ENCODE peak calls at places on chromosomes 13 and 19, in five cellular contexts. J is omental fat pad, I is HTR-8/SVneo, S is ovary, D is NCI-H2107. O is an unnamed sample.
A peak's percentile ranks its signal among the peaks of the same experiment; 100 is the strongest.

GRCh38 chr19:16795731-16796130 is 33.5 kb upstream of the SIN3B start:
- DNase-seq in J (no peak), I (no peak), S (no peak), D (no peak), O (no peak)

GRCh38 chr13:61954092-61954491 is 538.4 kb upstream of the PCDH20 start:
- DNase-seq in J (no peak), I (peak; percentile 2), S (no peak), D (no peak), O (peak; percentile 5)

GRCh38 chr19:54136086-54136863 is 1.3 kb upstream of the CNOT3 start:
- DNase-seq in J (no peak), I (peak; percentile 41), S (no peak), D (no peak), O (no peak)

GRCh38 chr19:38392707-38393308 is 4.3 kb downstream of the SPRED3 start:
- DNase-seq in J (no peak), I (no peak), S (no peak), D (no peak), O (peak; percentile 23)

GRCh38 chr13:35512271-35512920 is 35.9 kb upstream of the MAB21L1 start:
- DNase-seq in J (no peak), I (peak; percentile 0), S (peak; percentile 43), D (no peak), O (no peak)

GRCh38 chr19:50695251-50696064 is 24.1 kb downstream of the SHANK1 start:
- DNase-seq in J (no peak), I (no peak), S (peak; percentile 47), D (no peak), O (peak; percentile 12)

GRCh38 chr13:98206946-98207345 is 29.9 kb upstream of the RNF113B start:
- DNase-seq in J (no peak), I (no peak), S (no peak), D (no peak), O (no peak)

GRCh38 chr13:77523834-77524728 is 11.4 kb upstream of the SCEL start:
- DNase-seq in J (no peak), I (no peak), S (no peak), D (no peak), O (no peak)

GRCh38 chr19:6599866-6600454 is 9.0 kb upstream of the CD70 start:
- DNase-seq in J (no peak), I (no peak), S (no peak), D (no peak), O (no peak)

GRCh38 chr13:97999653-98000052 is 46.2 kb downstream of the IPO5 start:
- DNase-seq in J (no peak), I (no peak), S (no peak), D (no peak), O (no peak)

GRCh38 chr19:1250374-1251232 is 2.2 kb downstream of the MIDN start:
- DNase-seq in J (no peak), I (no peak), S (peak; percentile 81), D (no peak), O (no peak)

GRCh38 chr19:49713236-49713845 is 22.4 kb downstream of the CPT1C start:
- DNase-seq in J (no peak), I (no peak), S (no peak), D (no peak), O (no peak)

GRCh38 chr13:29801737-29802305 is 48.6 kb downstream of the UBL3 start:
- DNase-seq in J (no peak), I (no peak), S (no peak), D (no peak), O (no peak)

GRCh38 chr19:10292789-10293636 is 3.3 kb downstream of the ICAM5 start:
- DNase-seq in J (no peak), I (no peak), S (peak; percentile 66), D (no peak), O (no peak)

GRCh38 chr13:45811891-45812583 is 39.5 kb downstream of the SIAH3 start:
- DNase-seq in J (peak; percentile 25), I (no peak), S (no peak), D (no peak), O (no peak)

GRCh38 chr19:47253467-47253881 is 2.9 kb upstream of the CCDC9 start:
- DNase-seq in J (no peak), I (peak; percentile 52), S (no peak), D (no peak), O (no peak)

GRCh38 chr19:18990128-18990708 is 43.1 kb downstream of the SUGP2 start:
- DNase-seq in J (no peak), I (no peak), S (no peak), D (no peak), O (no peak)

GRCh38 chr19:48815870-48816501 is 5.2 kb upstream of the BCAT2 start:
- DNase-seq in J (no peak), I (no peak), S (no peak), D (no peak), O (no peak)

GRCh38 chr13:79837741-79838450 is 356.9 kb downstream of the NDFIP2 start:
- DNase-seq in J (no peak), I (peak; percentile 17), S (no peak), D (no peak), O (peak; percentile 28)

GRCh38 chr19:53870485-53870844 is 2.8 kb downstream of the MYADM start:
- DNase-seq in J (no peak), I (no peak), S (no peak), D (no peak), O (no peak)

GRCh38 chr19:13974073-13974472 is 21.8 kb downstream of the DCAF15 start:
- DNase-seq in J (no peak), I (no peak), S (no peak), D (no peak), O (no peak)

GRCh38 chr19:46618670-46619231 is 6.1 kb downstream of the PTGIR start:
- DNase-seq in J (no peak), I (no peak), S (no peak), D (no peak), O (no peak)

GRCh38 chr19:48614436-48615144 is at the start of gene FAM83E:
- DNase-seq in J (no peak), I (no peak), S (peak; percentile 53), D (peak; percentile 38), O (peak; percentile 82)

GRCh38 chr19:2627319-2627829 is 75.1 kb downstream of the GNG7 start:
- DNase-seq in J (no peak), I (peak; percentile 85), S (peak; percentile 59), D (no peak), O (peak; percentile 70)

GRCh38 chr13:43494206-43494605 is 292.6 kb downstream of the ENOX1 start:
- DNase-seq in J (no peak), I (no peak), S (no peak), D (no peak), O (no peak)

GRCh38 chr13:112746044-112746443 is 56.2 kb downstream of the ATP11A start:
- DNase-seq in J (no peak), I (no peak), S (no peak), D (no peak), O (no peak)

GRCh38 chr13:106570354-106570822 is 2.5 kb upstream of the ARGLU1 start:
- DNase-seq in J (peak; percentile 23), I (no peak), S (peak; percentile 71), D (no peak), O (peak; percentile 8)

GRCh38 chr13:59352600-59352999 is 811.1 kb downstream of the DIAPH3 start:
- DNase-seq in J (no peak), I (no peak), S (no peak), D (no peak), O (no peak)

GRCh38 chr19:1884719-1885334 is 469 bp downstream of the ABHD17A start:
- DNase-seq in J (no peak), I (no peak), S (no peak), D (no peak), O (no peak)

GRCh38 chr19:45938733-45939319 is 24.2 kb upstream of the NANOS2 start:
- DNase-seq in J (no peak), I (no peak), S (no peak), D (no peak), O (no peak)

GRCh38 chr19:55668603-55669348 is 6.2 kb upstream of the EPN1 start:
- DNase-seq in J (no peak), I (no peak), S (no peak), D (no peak), O (no peak)

O was measured in LoVo.